ENCODE peak calls at places on chromosomes 5 and 9, in four cellular contexts. One of them, this sample, is unnamed.

GRCh38 chr9:107739601-107740082 is 250.1 kb upstream of the KLF4 start:
- DNase-seq in foreskin fibroblast: no peak
- DNase-seq in A549: no peak
- DNase-seq in adrenal gland: peak; percentile 69
- DNase-seq in this sample: peak; percentile 75

GRCh38 chr9:100884518-100884917 is 144.0 kb upstream of the PLPPR1 start:
- DNase-seq in adrenal gland: no peak
- DNase-seq in foreskin fibroblast: no peak
- DNase-seq in A549: no peak
- DNase-seq in this sample: no peak

GRCh38 chr5:75465480-75465879 is 45.9 kb downstream of the CERT1 start:
- DNase-seq in adrenal gland: peak; percentile 15
- DNase-seq in A549: no peak
- DNase-seq in foreskin fibroblast: no peak
- DNase-seq in this sample: no peak

GRCh38 chr5:109694451-109694891 is 4.7 kb downstream of the MAN2A1 start:
- DNase-seq in foreskin fibroblast: no peak
- DNase-seq in adrenal gland: no peak
- DNase-seq in A549: no peak
- DNase-seq in this sample: no peak

GRCh38 chr5:56585973-56586740 is 229.2 kb upstream of the MAP3K1 start:
- DNase-seq in A549: no peak
- DNase-seq in foreskin fibroblast: no peak
- DNase-seq in adrenal gland: peak; percentile 62
- DNase-seq in this sample: peak; percentile 34

GRCh38 chr5:26740182-26740581 is 298.2 kb downstream of the CDH9 start:
- DNase-seq in A549: no peak
- DNase-seq in foreskin fibroblast: no peak
- DNase-seq in adrenal gland: no peak
- DNase-seq in this sample: no peak

GRCh38 chr9:30197954-30198353 is 2186.5 kb upstream of the ACO1 start:
- DNase-seq in adrenal gland: no peak
- DNase-seq in foreskin fibroblast: no peak
- DNase-seq in A549: peak; percentile 52
- DNase-seq in this sample: no peak

GRCh38 chr5:142396436-142396835 is 71.6 kb upstream of the SPRY4 start:
- DNase-seq in A549: no peak
- DNase-seq in adrenal gland: no peak
- DNase-seq in foreskin fibroblast: no peak
- DNase-seq in this sample: no peak

GRCh38 chr9:84412654-84413053 is 72.1 kb upstream of the SLC28A3 start:
- DNase-seq in A549: no peak
- DNase-seq in adrenal gland: no peak
- DNase-seq in foreskin fibroblast: no peak
- DNase-seq in this sample: no peak

GRCh38 chr9:35553670-35554543 is 51.2 kb upstream of the TESK1 start:
- DNase-seq in foreskin fibroblast: peak; percentile 70
- DNase-seq in adrenal gland: peak; percentile 86
- DNase-seq in A549: peak; percentile 85
- DNase-seq in this sample: peak; percentile 75

GRCh38 chr5:67268233-67269011 is 71.8 kb upstream of the CD180 start:
- DNase-seq in foreskin fibroblast: peak; percentile 98
- DNase-seq in A549: peak; percentile 75
- DNase-seq in adrenal gland: peak; percentile 83
- DNase-seq in this sample: peak; percentile 88

GRCh38 chr5:157816682-157817268 is 42.2 kb downstream of the CLINT1 start:
- DNase-seq in foreskin fibroblast: no peak
- DNase-seq in A549: peak; percentile 18
- DNase-seq in adrenal gland: no peak
- DNase-seq in this sample: no peak

GRCh38 chr5:20833081-20833627 is 845.2 kb upstream of the CDH18 start:
- DNase-seq in A549: no peak
- DNase-seq in adrenal gland: no peak
- DNase-seq in foreskin fibroblast: no peak
- DNase-seq in this sample: no peak

GRCh38 chr5:149611327-149611726 is 30.0 kb downstream of the ARHGEF37 start:
- DNase-seq in foreskin fibroblast: peak; percentile 35
- DNase-seq in A549: no peak
- DNase-seq in adrenal gland: no peak
- DNase-seq in this sample: peak; percentile 75

GRCh38 chr9:124196814-124197176 is 61.0 kb upstream of the NEK6 start:
- DNase-seq in A549: no peak
- DNase-seq in foreskin fibroblast: no peak
- DNase-seq in adrenal gland: no peak
- DNase-seq in this sample: no peak

GRCh38 chr9:98092633-98092971 is 26.4 kb downstream of the TRIM14 start:
- DNase-seq in A549: no peak
- DNase-seq in foreskin fibroblast: no peak
- DNase-seq in adrenal gland: no peak
- DNase-seq in this sample: no peak

GRCh38 chr5:104189909-104190308 is 627.3 kb upstream of the NUDT12 start:
- DNase-seq in A549: no peak
- DNase-seq in adrenal gland: no peak
- DNase-seq in foreskin fibroblast: peak; percentile 3
- DNase-seq in this sample: no peak

GRCh38 chr5:75733767-75734166 is 16.5 kb upstream of the POC5 start:
- DNase-seq in adrenal gland: no peak
- DNase-seq in foreskin fibroblast: no peak
- DNase-seq in A549: no peak
- DNase-seq in this sample: no peak

GRCh38 chr5:151156732-151157402 is 712 bp downstream of the ANXA6 start:
- DNase-seq in foreskin fibroblast: no peak
- DNase-seq in adrenal gland: peak; percentile 32
- DNase-seq in A549: no peak
- DNase-seq in this sample: no peak

GRCh38 chr5:181087309-181087708 is 43.7 kb downstream of the OR2V1 start:
- DNase-seq in A549: no peak
- DNase-seq in foreskin fibroblast: no peak
- DNase-seq in adrenal gland: no peak
- DNase-seq in this sample: no peak

GRCh38 chr9:88782931-88783451 is 208.3 kb upstream of the S1PR3 start:
- DNase-seq in adrenal gland: no peak
- DNase-seq in A549: no peak
- DNase-seq in foreskin fibroblast: no peak
- DNase-seq in this sample: no peak

GRCh38 chr5:171494452-171495121 is 75.1 kb downstream of the FGF18 start:
- DNase-seq in adrenal gland: peak; percentile 80
- DNase-seq in A549: peak; percentile 17
- DNase-seq in foreskin fibroblast: peak; percentile 80
- DNase-seq in this sample: peak; percentile 83

GRCh38 chr9:138060881-138061280 is 183.3 kb downstream of the CACNA1B start:
- DNase-seq in adrenal gland: no peak
- DNase-seq in A549: no peak
- DNase-seq in foreskin fibroblast: no peak
- DNase-seq in this sample: no peak

GRCh38 chr5:172505403-172505759 is 51.1 kb upstream of the SH3PXD2B start:
- DNase-seq in A549: no peak
- DNase-seq in foreskin fibroblast: no peak
- DNase-seq in adrenal gland: no peak
- DNase-seq in this sample: peak; percentile 31